ENCODE peak calls at places on chromosomes 4 and X, in nine cellular contexts. One of them, this sample, is unnamed.

GRCh38 chr4:182177166-182177565 is 66.0 kb upstream of the TENM3 start:
- DNase-seq in endodermal cell: no peak
- DNase-seq in HCT116: no peak
- DNase-seq in mucosa of descending colon: no peak
- DNase-seq in H9: no peak
- DNase-seq in PC-9: no peak
- DNase-seq in CD8-positive, alpha-beta memory T cell: no peak
- DNase-seq in body of pancreas: no peak
- DNase-seq in GM23248: no peak
- DNase-seq in this sample: no peak

GRCh38 chr4:147194107-147194506 is 248.4 kb upstream of the TTC29 start:
- DNase-seq in HCT116: no peak
- DNase-seq in CD8-positive, alpha-beta memory T cell: no peak
- DNase-seq in H9: no peak
- DNase-seq in endodermal cell: no peak
- DNase-seq in GM23248: no peak
- DNase-seq in PC-9: no peak
- DNase-seq in body of pancreas: no peak
- DNase-seq in mucosa of descending colon: no peak
- DNase-seq in this sample: no peak

GRCh38 chr4:169256856-169257756 is 13.7 kb downstream of the SH3RF1 start:
- DNase-seq in endodermal cell: no peak
- DNase-seq in CD8-positive, alpha-beta memory T cell: no peak
- DNase-seq in H9: no peak
- DNase-seq in mucosa of descending colon: no peak
- DNase-seq in PC-9: no peak
- DNase-seq in GM23248: no peak
- DNase-seq in HCT116: no peak
- DNase-seq in body of pancreas: no peak
- DNase-seq in this sample: no peak

GRCh38 chr4:7861440-7861881 is 78.2 kb downstream of the AFAP1 start:
- DNase-seq in body of pancreas: no peak
- DNase-seq in H9: peak; percentile 63
- DNase-seq in GM23248: peak; percentile 93
- DNase-seq in endodermal cell: peak; percentile 78
- DNase-seq in HCT116: no peak
- DNase-seq in PC-9: peak; percentile 56
- DNase-seq in CD8-positive, alpha-beta memory T cell: no peak
- DNase-seq in mucosa of descending colon: no peak
- DNase-seq in this sample: no peak

GRCh38 chrX:45505214-45505613 is 304.5 kb upstream of the DIPK2B start:
- DNase-seq in H9: no peak
- DNase-seq in body of pancreas: no peak
- DNase-seq in GM23248: peak; percentile 57
- DNase-seq in mucosa of descending colon: no peak
- DNase-seq in CD8-positive, alpha-beta memory T cell: no peak
- DNase-seq in HCT116: no peak
- DNase-seq in PC-9: no peak
- DNase-seq in endodermal cell: no peak
- DNase-seq in this sample: no peak

GRCh38 chr4:84470204-84470785 is 28.8 kb downstream of the NKX6-1 start:
- DNase-seq in endodermal cell: peak; percentile 71
- DNase-seq in CD8-positive, alpha-beta memory T cell: no peak
- DNase-seq in GM23248: no peak
- DNase-seq in H9: peak; percentile 46
- DNase-seq in PC-9: no peak
- DNase-seq in body of pancreas: no peak
- DNase-seq in mucosa of descending colon: no peak
- DNase-seq in HCT116: no peak
- DNase-seq in this sample: no peak

GRCh38 chr4:138773321-138773720 is 242.3 kb upstream of the NOCT start:
- DNase-seq in H9: no peak
- DNase-seq in body of pancreas: no peak
- DNase-seq in CD8-positive, alpha-beta memory T cell: no peak
- DNase-seq in GM23248: no peak
- DNase-seq in PC-9: no peak
- DNase-seq in HCT116: no peak
- DNase-seq in mucosa of descending colon: no peak
- DNase-seq in endodermal cell: no peak
- DNase-seq in this sample: no peak

GRCh38 chr4:106312377-106312776 is 3.6 kb downstream of the TBCK start:
- DNase-seq in H9: no peak
- DNase-seq in endodermal cell: no peak
- DNase-seq in HCT116: no peak
- DNase-seq in PC-9: no peak
- DNase-seq in GM23248: peak; percentile 84
- DNase-seq in mucosa of descending colon: no peak
- DNase-seq in body of pancreas: no peak
- DNase-seq in CD8-positive, alpha-beta memory T cell: no peak
- DNase-seq in this sample: no peak

GRCh38 chr4:181966084-181966483 is 277.1 kb upstream of the TENM3 start:
- DNase-seq in endodermal cell: no peak
- DNase-seq in PC-9: no peak
- DNase-seq in GM23248: peak; percentile 47
- DNase-seq in mucosa of descending colon: no peak
- DNase-seq in HCT116: no peak
- DNase-seq in CD8-positive, alpha-beta memory T cell: no peak
- DNase-seq in H9: no peak
- DNase-seq in body of pancreas: no peak
- DNase-seq in this sample: no peak

GRCh38 chrX:132023117-132023895 is at the start of gene STK26:
- DNase-seq in PC-9: peak; percentile 76
- DNase-seq in body of pancreas: peak; percentile 64
- DNase-seq in HCT116: peak; percentile 43
- DNase-seq in mucosa of descending colon: peak; percentile 84
- DNase-seq in H9: peak; percentile 82
- DNase-seq in GM23248: peak; percentile 65
- DNase-seq in endodermal cell: peak; percentile 90
- DNase-seq in CD8-positive, alpha-beta memory T cell: peak; percentile 84
- DNase-seq in this sample: peak; percentile 40

GRCh38 chr4:89899157-89899556 is 4.5 kb downstream of the MMRN1 start:
- DNase-seq in body of pancreas: no peak
- DNase-seq in PC-9: no peak
- DNase-seq in GM23248: no peak
- DNase-seq in H9: no peak
- DNase-seq in HCT116: no peak
- DNase-seq in CD8-positive, alpha-beta memory T cell: no peak
- DNase-seq in endodermal cell: no peak
- DNase-seq in mucosa of descending colon: no peak
- DNase-seq in this sample: no peak

GRCh38 chr4:166827167-166827566 is 407.1 kb downstream of the SPOCK3 start:
- DNase-seq in body of pancreas: no peak
- DNase-seq in PC-9: no peak
- DNase-seq in endodermal cell: no peak
- DNase-seq in CD8-positive, alpha-beta memory T cell: no peak
- DNase-seq in H9: no peak
- DNase-seq in HCT116: no peak
- DNase-seq in GM23248: no peak
- DNase-seq in mucosa of descending colon: no peak
- DNase-seq in this sample: no peak

GRCh38 chr4:185535818-185536729 is 767 bp upstream of the PDLIM3 start:
- DNase-seq in HCT116: no peak
- DNase-seq in mucosa of descending colon: no peak
- DNase-seq in PC-9: no peak
- DNase-seq in endodermal cell: no peak
- DNase-seq in GM23248: peak; percentile 45
- DNase-seq in H9: no peak
- DNase-seq in CD8-positive, alpha-beta memory T cell: no peak
- DNase-seq in body of pancreas: no peak
- DNase-seq in this sample: no peak

GRCh38 chr4:143358923-143359694 is 22.4 kb downstream of the GAB1 start:
- DNase-seq in endodermal cell: no peak
- DNase-seq in H9: no peak
- DNase-seq in GM23248: peak; percentile 44
- DNase-seq in PC-9: peak; percentile 88
- DNase-seq in mucosa of descending colon: peak; percentile 60
- DNase-seq in body of pancreas: peak; percentile 59
- DNase-seq in CD8-positive, alpha-beta memory T cell: no peak
- DNase-seq in HCT116: no peak
- DNase-seq in this sample: no peak

DNA sequence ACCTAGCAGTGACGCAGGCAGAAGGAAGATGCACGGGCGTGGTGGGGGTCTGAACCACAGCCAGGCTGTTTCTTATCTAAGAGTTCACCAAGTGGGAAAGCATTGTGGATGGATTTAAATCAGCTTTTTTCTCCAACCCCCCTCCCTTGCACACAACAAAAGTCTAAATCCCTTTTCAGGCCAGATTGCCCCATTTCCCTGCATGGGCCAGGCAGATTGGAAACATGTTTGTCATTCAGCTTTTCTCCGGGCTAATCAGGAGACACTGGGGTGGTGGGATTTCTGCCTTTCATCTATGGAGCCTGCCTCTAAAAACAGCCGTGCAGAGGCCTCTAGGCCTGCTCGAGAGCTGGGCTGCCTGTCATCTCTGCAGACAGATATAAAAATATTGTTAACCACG is 166.3 kb upstream of the LEF1 start:
- DNase-seq in GM23248: no peak
- DNase-seq in H9: no peak
- DNase-seq in HCT116: no peak
- DNase-seq in mucosa of descending colon: no peak
- DNase-seq in body of pancreas: no peak
- DNase-seq in endodermal cell: no peak
- DNase-seq in CD8-positive, alpha-beta memory T cell: no peak
- DNase-seq in PC-9: no peak
- DNase-seq in this sample: no peak
- H3K4me1 ChIP-seq in GM23248: no peaks in the 10 kb centered on the region
- H3K4me1 ChIP-seq in H9: no peaks in the 10 kb centered on the region
- H3K4me1 ChIP-seq in HCT116: no peaks in the 10 kb centered on the region
- H3K4me1 ChIP-seq in mucosa of descending colon: no peaks in the 10 kb centered on the region
- H3K4me1 ChIP-seq in body of pancreas: no peaks in the 10 kb centered on the region
- H3K4me1 ChIP-seq in endodermal cell: peaks cover 4% of the 10 kb centered on the region
- H3K4me1 ChIP-seq in CD8-positive, alpha-beta memory T cell: no peaks in the 10 kb centered on the region
- H3K4me1 ChIP-seq in PC-9: no peaks in the 10 kb centered on the region
- H3K4me1 ChIP-seq in this sample: no peaks in the 10 kb centered on the region

DNA sequence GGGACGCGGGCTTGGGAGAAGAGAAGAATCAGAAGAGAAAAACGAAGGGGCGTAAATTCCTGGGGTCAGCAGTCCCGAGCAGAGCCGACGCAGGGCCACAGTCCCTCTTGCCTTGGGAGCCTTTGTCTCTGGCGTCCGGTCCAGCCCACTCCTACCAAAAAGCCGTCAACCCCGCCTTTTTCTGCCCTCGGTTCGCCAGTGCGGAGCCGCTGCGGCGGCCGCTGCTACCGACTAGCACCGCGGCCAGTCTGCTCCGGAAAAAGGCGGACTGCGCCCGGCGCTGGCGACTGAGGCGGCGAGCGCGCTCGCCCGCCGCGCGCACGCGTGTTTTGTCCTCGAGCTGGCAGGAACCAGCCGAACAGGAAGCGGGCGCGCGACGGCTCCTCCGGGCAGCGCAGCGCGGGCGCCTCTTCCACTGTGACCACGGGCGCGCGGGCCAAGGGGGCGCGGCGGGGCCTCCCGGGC is 502 bp downstream of the HNRNPDL start:
- DNase-seq in mucosa of descending colon: no peak
- DNase-seq in HCT116: no peak
- DNase-seq in H9: no peak
- DNase-seq in GM23248: peak; percentile 81
- DNase-seq in PC-9: no peak
- DNase-seq in body of pancreas: no peak
- DNase-seq in endodermal cell: no peak
- DNase-seq in CD8-positive, alpha-beta memory T cell: peak; percentile 88
- DNase-seq in this sample: no peak
- H3K4me1 ChIP-seq in mucosa of descending colon: peaks cover 27% of the 10 kb centered on the region
- H3K4me1 ChIP-seq in HCT116: peaks cover 36% of the 10 kb centered on the region
- H3K4me1 ChIP-seq in H9: no peaks in the 10 kb centered on the region
- H3K4me1 ChIP-seq in GM23248: peaks cover 24% of the 10 kb centered on the region
- H3K4me1 ChIP-seq in PC-9: peaks cover 41% of the 10 kb centered on the region
- H3K4me1 ChIP-seq in body of pancreas: peaks cover 45% of the 10 kb centered on the region
- H3K4me1 ChIP-seq in endodermal cell: no peaks in the 10 kb centered on the region
- H3K4me1 ChIP-seq in CD8-positive, alpha-beta memory T cell: peaks cover 43% of the 10 kb centered on the region
- H3K4me1 ChIP-seq in this sample: peaks cover 57% of the 10 kb centered on the region

GRCh38 chr4:3157366-3157765 is 82.9 kb downstream of the HTT start:
- DNase-seq in PC-9: no peak
- DNase-seq in body of pancreas: no peak
- DNase-seq in CD8-positive, alpha-beta memory T cell: no peak
- DNase-seq in H9: no peak
- DNase-seq in GM23248: no peak
- DNase-seq in HCT116: no peak
- DNase-seq in mucosa of descending colon: no peak
- DNase-seq in endodermal cell: no peak
- DNase-seq in this sample: no peak

GRCh38 chr4:3160325-3160915 is 85.9 kb downstream of the HTT start:
- DNase-seq in mucosa of descending colon: no peak
- DNase-seq in endodermal cell: no peak
- DNase-seq in HCT116: no peak
- DNase-seq in PC-9: no peak
- DNase-seq in body of pancreas: no peak
- DNase-seq in H9: no peak
- DNase-seq in GM23248: no peak
- DNase-seq in CD8-positive, alpha-beta memory T cell: no peak
- DNase-seq in this sample: no peak

GRCh38 chr4:3158841-3159240 is 84.4 kb downstream of the HTT start:
- DNase-seq in HCT116: no peak
- DNase-seq in body of pancreas: no peak
- DNase-seq in CD8-positive, alpha-beta memory T cell: no peak
- DNase-seq in endodermal cell: no peak
- DNase-seq in mucosa of descending colon: no peak
- DNase-seq in GM23248: no peak
- DNase-seq in PC-9: no peak
- DNase-seq in H9: no peak
- DNase-seq in this sample: no peak
- H3K4me1 ChIP-seq in HCT116: no peaks in the 10 kb centered on the region
- H3K4me1 ChIP-seq in body of pancreas: peaks cover 7% of the 10 kb centered on the region
- H3K4me1 ChIP-seq in CD8-positive, alpha-beta memory T cell: no peaks in the 10 kb centered on the region
- H3K4me1 ChIP-seq in endodermal cell: no peaks in the 10 kb centered on the region
- H3K4me1 ChIP-seq in mucosa of descending colon: no peaks in the 10 kb centered on the region
- H3K4me1 ChIP-seq in GM23248: no peaks in the 10 kb centered on the region
- H3K4me1 ChIP-seq in PC-9: no peaks in the 10 kb centered on the region
- H3K4me1 ChIP-seq in H9: no peaks in the 10 kb centered on the region
- H3K4me1 ChIP-seq in this sample: no peaks in the 10 kb centered on the region

GRCh38 chrX:46712733-46713132 is 46.2 kb downstream of the SLC9A7 start:
- DNase-seq in H9: no peak
- DNase-seq in endodermal cell: no peak
- DNase-seq in HCT116: no peak
- DNase-seq in GM23248: no peak
- DNase-seq in body of pancreas: no peak
- DNase-seq in PC-9: no peak
- DNase-seq in CD8-positive, alpha-beta memory T cell: no peak
- DNase-seq in mucosa of descending colon: no peak
- DNase-seq in this sample: no peak

GRCh38 chrX:46710425-46710824 is 48.5 kb downstream of the SLC9A7 start:
- DNase-seq in GM23248: peak; percentile 41
- DNase-seq in body of pancreas: no peak
- DNase-seq in HCT116: no peak
- DNase-seq in CD8-positive, alpha-beta memory T cell: no peak
- DNase-seq in PC-9: peak; percentile 61
- DNase-seq in mucosa of descending colon: no peak
- DNase-seq in H9: no peak
- DNase-seq in endodermal cell: no peak
- DNase-seq in this sample: no peak

GRCh38 chrX:46707274-46707965 is 51.5 kb downstream of the SLC9A7 start:
- DNase-seq in HCT116: no peak
- DNase-seq in CD8-positive, alpha-beta memory T cell: no peak
- DNase-seq in GM23248: no peak
- DNase-seq in body of pancreas: no peak
- DNase-seq in endodermal cell: no peak
- DNase-seq in mucosa of descending colon: no peak
- DNase-seq in H9: no peak
- DNase-seq in PC-9: no peak
- DNase-seq in this sample: no peak

GRCh38 chrX:46713672-46714487 is 45.0 kb downstream of the SLC9A7 start:
- DNase-seq in mucosa of descending colon: no peak
- DNase-seq in GM23248: peak; percentile 12
- DNase-seq in HCT116: no peak
- DNase-seq in endodermal cell: no peak
- DNase-seq in body of pancreas: no peak
- DNase-seq in CD8-positive, alpha-beta memory T cell: no peak
- DNase-seq in H9: no peak
- DNase-seq in PC-9: no peak
- DNase-seq in this sample: no peak

GRCh38 chrX:46710927-46711623 is 47.8 kb downstream of the SLC9A7 start:
- DNase-seq in HCT116: no peak
- DNase-seq in endodermal cell: no peak
- DNase-seq in PC-9: no peak
- DNase-seq in mucosa of descending colon: no peak
- DNase-seq in GM23248: no peak
- DNase-seq in H9: no peak
- DNase-seq in body of pancreas: no peak
- DNase-seq in CD8-positive, alpha-beta memory T cell: no peak
- DNase-seq in this sample: no peak
- H3K4me1 ChIP-seq in HCT116: peaks cover 25% of the 10 kb centered on the region
- H3K4me1 ChIP-seq in endodermal cell: no peaks in the 10 kb centered on the region
- H3K4me1 ChIP-seq in PC-9: peaks cover 7% of the 10 kb centered on the region
- H3K4me1 ChIP-seq in mucosa of descending colon: no peaks in the 10 kb centered on the region
- H3K4me1 ChIP-seq in GM23248: peaks cover 19% of the 10 kb centered on the region
- H3K4me1 ChIP-seq in H9: no peaks in the 10 kb centered on the region
- H3K4me1 ChIP-seq in body of pancreas: peaks cover 14% of the 10 kb centered on the region
- H3K4me1 ChIP-seq in CD8-positive, alpha-beta memory T cell: no peaks in the 10 kb centered on the region
- H3K4me1 ChIP-seq in this sample: no peaks in the 10 kb centered on the region

This sample was measured in tibial nerve.